ENCODE peak calls at places on chromosomes 13 and 19, in five cellular contexts. C, A, N, W and Q are unnamed samples. For H3K4me1, the result is how much of the 10 kb centered on the place peaks cover.

GRCh38 chr13:37094840-37095239 is 10.6 kb downstream of the CSNK1A1L start:
- DNase-seq in A (no peak), C (no peak), W (no peak), N (no peak), Q (no peak)

GRCh38 chr19:47518139-47518538 is 3.3 kb upstream of the NAPA start:
- DNase-seq in N (no peak), C (no peak), A (no peak), W (no peak), Q (no peak)

GRCh38 chr13:88926890-88927502 is 1255.8 kb downstream of the SLITRK5 start:
- DNase-seq in C (no peak), A (no peak), W (peak), N (no peak), Q (no peak)

GRCh38 chr13:114009590-114010400 is 35.9 kb upstream of the C13orf46 start:
- DNase-seq in A (no peak), W (peak), N (no peak), C (peak), Q (no peak)

GRCh38 chr19:2084993-2085720 is 11.0 kb downstream of the MOB3A start:
- DNase-seq in W (peak), C (peak), N (peak), A (peak), Q (peak)

GRCh38 chr13:41137951-41138350 is 5.3 kb upstream of the KBTBD6 start:
- DNase-seq in W (no peak), C (no peak), A (no peak), N (peak), Q (no peak)

GRCh38 chr13:111629933-111630332 is 309.5 kb downstream of the TEX29 start:
- DNase-seq in C (peak), N (no peak), W (no peak), A (no peak), Q (peak)

GRCh38 chr19:2589441-2589840 is 113.1 kb downstream of the GNG7 start:
- DNase-seq in W (peak), C (no peak), A (no peak), N (no peak), Q (no peak)

GRCh38 chr13:53042897-53043296 is 14.3 kb downstream of the OLFM4 start:
- DNase-seq in N (no peak), C (no peak), A (no peak), W (no peak), Q (no peak)

GRCh38 chr19:58557253-58558065 is 952 bp downstream of the UBE2M start:
- DNase-seq in A (peak), N (no peak), C (peak), W (no peak), Q (no peak)

GRCh38 chr19:9431475-9431874 is 3.9 kb downstream of the ZNF266 start:
- DNase-seq in C (no peak), A (no peak), N (peak), W (no peak), Q (no peak)

GRCh38 chr13:53250272-53250875 is 221.8 kb downstream of the OLFM4 start:
- DNase-seq in A (no peak), N (peak), W (no peak), C (peak), Q (no peak)

GRCh38 chr19:679418-680286 is 3.5 kb downstream of the FSTL3 start:
- DNase-seq in A (peak), C (peak), N (peak), W (peak), Q (peak)

GRCh38 chr13:78460176-78460575 is 143.2 kb downstream of the POU4F1 start:
- DNase-seq in A (no peak), C (no peak), W (no peak), N (no peak), Q (no peak)

GRCh38 chr13:87671824-87672603 is 843 bp downstream of the SLITRK5 start:
- DNase-seq in N (no peak), W (no peak), A (no peak), C (peak), Q (no peak)

DNA sequence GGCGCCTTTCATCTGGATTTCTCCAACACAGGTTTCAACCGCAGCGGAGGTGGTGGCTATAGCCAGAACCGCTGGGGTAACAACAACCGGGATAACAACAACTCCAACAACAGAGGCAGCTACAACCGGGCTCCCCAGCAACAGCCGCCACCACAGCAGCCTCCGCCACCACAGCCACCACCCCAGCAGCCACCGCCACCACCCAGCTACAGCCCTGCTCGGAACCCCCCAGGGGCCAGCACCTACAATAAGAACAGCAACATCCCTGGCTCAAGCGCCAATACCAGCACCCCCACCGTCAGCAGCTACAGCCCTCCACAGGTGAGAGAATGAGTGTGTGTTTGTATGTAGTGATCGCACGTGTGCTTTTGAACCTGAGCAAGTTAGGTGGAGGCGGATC is 6.0 kb upstream of the CCDC97 start:
- DNase-seq in N (no peak), W (no peak), A (no peak), C (no peak), Q (no peak)
- H3K4me1 ChIP-seq in N (under half), W (under half), A (under half), C (under half), Q (under half)

DNA sequence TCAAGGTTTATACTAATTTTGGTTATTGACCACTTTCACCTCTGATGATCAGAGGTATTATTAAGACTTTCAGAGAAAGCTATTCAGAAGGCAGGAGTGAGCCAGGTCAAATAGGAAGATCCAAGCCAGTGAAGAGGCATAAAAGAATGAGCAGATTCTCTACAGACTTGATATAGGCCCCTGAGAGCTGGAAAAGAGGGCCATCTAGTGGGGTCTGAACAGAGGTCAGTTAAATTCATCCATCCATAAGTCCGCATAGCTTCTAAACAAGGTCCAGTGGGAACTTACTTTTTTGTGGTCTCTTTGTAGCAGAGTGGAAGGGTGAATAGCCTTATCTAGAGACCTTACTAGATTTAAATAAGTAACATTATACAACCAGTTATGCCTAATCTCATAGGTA is 126.6 kb upstream of the UFM1 start:
- DNase-seq in C (no peak), A (no peak), W (no peak), N (peak), Q (no peak)
- TF ChIP-seq CTCF in C (no peak), A (no peak), W (no peak), N (peak), Q (no peak)

DNA sequence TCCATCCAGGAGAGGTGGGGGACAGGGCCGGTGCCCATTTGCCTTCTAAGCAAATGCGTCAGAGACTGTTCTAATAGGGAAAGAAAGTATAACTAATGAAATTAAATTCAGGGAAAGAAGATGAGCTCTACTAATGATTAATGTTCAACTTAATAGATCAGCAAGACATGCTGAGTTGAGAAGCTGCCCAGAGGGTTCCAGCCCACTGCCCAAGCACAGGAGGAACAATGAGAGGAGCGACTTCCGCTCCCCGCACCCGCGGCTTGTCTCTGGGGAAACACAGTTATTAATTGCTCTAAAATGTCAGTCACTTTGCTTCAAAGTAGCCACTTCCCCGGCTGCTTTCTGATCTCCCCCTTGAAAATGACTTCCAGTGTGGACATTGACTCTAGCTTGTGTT is 331.3 kb downstream of the UQCRFS1 start:
- DNase-seq in A (no peak), W (no peak), C (no peak), N (no peak), Q (no peak)
- H3K27ac ChIP-seq in A (no peak), W (no peak), C (no peak), N (no peak), Q (no peak)

DNA sequence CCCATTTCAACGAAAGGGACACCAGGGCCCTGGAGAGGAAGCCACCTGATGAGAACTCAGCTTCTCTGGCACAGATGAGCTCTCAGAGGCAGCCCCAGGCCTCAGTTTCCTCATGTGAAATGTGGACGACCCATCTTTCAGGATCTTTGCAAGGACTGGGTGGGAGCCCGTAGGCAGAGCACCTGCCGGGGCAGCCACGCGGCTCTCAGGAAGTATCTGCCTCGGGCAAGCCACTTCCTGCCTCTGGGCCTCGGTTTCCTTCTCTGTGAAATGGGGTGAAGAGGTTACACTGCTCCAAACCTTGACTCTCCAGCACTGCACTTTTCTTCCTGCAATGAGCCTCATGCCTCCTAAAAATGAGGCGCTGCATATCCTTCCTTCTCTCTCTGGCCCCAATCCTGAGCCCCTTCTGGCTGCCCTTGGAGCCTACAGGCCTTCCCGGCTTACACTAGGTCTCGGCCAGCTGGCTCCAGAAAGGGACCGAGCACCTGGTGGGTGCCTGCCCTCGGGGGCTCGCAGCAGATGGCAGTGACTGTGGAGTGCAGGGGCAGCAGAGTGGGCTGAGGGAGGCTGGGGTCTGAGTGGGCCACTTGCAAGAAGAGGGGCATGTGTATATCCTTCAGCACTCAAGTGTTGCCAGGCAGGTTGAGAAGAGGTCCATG is 3.5 kb downstream of the SSBP4 start:
- DNase-seq in N (no peak), A (no peak), W (no peak), C (no peak), Q (no peak)
- H3K4me1 ChIP-seq in N (under half), A (under half), W (under half), C (under half), Q (under half)

GRCh38 chr13:63308585-63308984 is 1892.9 kb upstream of the PCDH20 start:
- DNase-seq in N (no peak), A (no peak), C (no peak), W (no peak), Q (no peak)

GRCh38 chr13:63305641-63306133 is 1890.0 kb upstream of the PCDH20 start:
- DNase-seq in A (no peak), C (no peak), W (no peak), N (no peak), Q (no peak)

GRCh38 chr13:63307239-63307638 is 1891.6 kb upstream of the PCDH20 start:
- DNase-seq in C (peak), N (peak), W (no peak), A (no peak), Q (no peak)

DNA sequence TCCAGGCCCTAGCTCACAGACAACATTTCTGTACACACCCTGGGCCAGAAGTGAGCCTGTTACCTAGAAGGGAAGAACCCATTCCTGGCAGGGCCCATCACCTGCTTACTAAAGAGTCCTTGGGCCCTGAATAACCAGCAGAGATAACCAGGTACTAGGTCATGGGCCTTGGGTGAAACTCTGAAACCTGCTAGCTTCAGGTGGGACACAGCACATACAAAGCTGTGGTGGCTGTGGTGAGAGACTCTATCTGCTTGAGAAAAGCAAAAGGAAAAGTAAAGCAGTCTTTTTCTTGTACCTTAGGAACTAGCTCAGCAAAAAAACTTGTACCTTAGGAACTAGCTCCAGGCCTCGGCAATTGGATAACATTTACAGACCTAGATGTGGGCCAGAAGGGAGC is 1895.9 kb upstream of the PCDH20 start:
- DNase-seq in C (no peak), W (no peak), A (no peak), N (no peak), Q (no peak)
- TF ChIP-seq CTCF in C (no peak), W (no peak), A (no peak), N (no peak), Q (no peak)

GRCh38 chr13:83229574-83230300 is 652.5 kb downstream of the SLITRK1 start:
- DNase-seq in C (no peak), N (no peak), A (no peak), W (no peak), Q (no peak)

DNA sequence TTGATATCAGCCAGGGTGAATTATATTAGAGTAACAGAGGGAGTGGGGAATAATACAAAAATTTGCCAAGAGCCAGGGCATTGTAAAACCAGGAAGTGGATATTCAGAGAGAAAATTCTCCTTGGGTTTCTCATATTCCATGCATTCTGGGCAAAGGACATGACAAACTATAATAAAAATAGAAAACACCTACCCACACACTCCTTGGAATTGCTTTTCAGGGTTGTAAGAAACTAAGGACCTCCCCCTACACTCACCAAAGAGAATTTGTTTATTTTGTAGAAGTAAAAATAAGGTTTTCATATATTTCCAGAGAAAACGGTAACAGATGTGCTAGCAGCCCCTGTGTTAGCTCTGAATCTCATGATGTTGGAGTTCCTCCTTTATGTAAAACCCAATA is 649.6 kb downstream of the SLITRK1 start:
- DNase-seq in N (no peak), A (no peak), W (no peak), C (no peak), Q (no peak)
- H3K27ac ChIP-seq in N (no peak), A (no peak), W (no peak), C (no peak), Q (no peak)